ENCODE peak calls at places on chromosomes 1 and 21, in six cellular contexts. Z is osteocyte, I is hepatocyte, U is HFFc6, G is OCI-LY7, J is right atrium auricular region. D is an unnamed sample.

GRCh38 chr1:246364415-246364941 is 142.6 kb downstream of the SMYD3 start:
- DNase-seq in Z (no peak), I (no peak), U (no peak), G (no peak), J (no peak), D (peak; percentile 69)

GRCh38 chr1:53086504-53087070 is 24.6 kb downstream of the PODN start:
- DNase-seq in Z (no peak), I (no peak), U (no peak), G (no peak), J (no peak), D (no peak)

GRCh38 chr1:19036049-19036546 is 79.6 kb upstream of the IFFO2 start:
- DNase-seq in Z (no peak), I (no peak), U (no peak), G (no peak), J (no peak), D (no peak)

GRCh38 chr1:173914366-173914871 is 2.7 kb downstream of the SERPINC1 start:
- DNase-seq in Z (no peak), I (peak; percentile 21), U (peak; percentile 9), G (peak; percentile 67), J (no peak), D (peak; percentile 62)

GRCh38 chr1:83796409-83796808 is 202.5 kb downstream of the TTLL7 start:
- DNase-seq in Z (no peak), I (no peak), U (no peak), G (no peak), J (no peak), D (no peak)

GRCh38 chr1:182248721-182249120 is 142.9 kb downstream of the GLUL start:
- DNase-seq in Z (no peak), I (no peak), U (no peak), G (no peak), J (no peak), D (peak; percentile 46)

GRCh38 chr1:39081266-39082139 is 55.4 kb downstream of the NDUFS5 start:
- DNase-seq in Z (peak; percentile 84), I (peak; percentile 46), U (no peak), G (no peak), J (no peak), D (no peak)

GRCh38 chr1:31750858-31751638 is 13.1 kb downstream of the ADGRB2 start:
- DNase-seq in Z (no peak), I (no peak), U (peak; percentile 65), G (peak; percentile 57), J (no peak), D (peak; percentile 13)

GRCh38 chr1:110610084-110610483 is 3.9 kb upstream of the KCNA2 start:
- DNase-seq in Z (no peak), I (no peak), U (no peak), G (no peak), J (no peak), D (no peak)

GRCh38 chr1:186440584-186440983 is 20.3 kb downstream of the PDC start:
- DNase-seq in Z (no peak), I (no peak), U (no peak), G (no peak), J (no peak), D (no peak)

GRCh38 chr1:39779137-39779536 is 8.0 kb upstream of the OXCT2 start:
- DNase-seq in Z (no peak), I (no peak), U (no peak), G (no peak), J (no peak), D (no peak)

GRCh38 chr1:154812911-154813816 is 56.9 kb downstream of the KCNN3 start:
- DNase-seq in Z (no peak), I (peak; percentile 32), U (peak; percentile 23), G (no peak), J (no peak), D (no peak)

GRCh38 chr1:62336638-62337534 is 17.7 kb upstream of the KANK4 start:
- DNase-seq in Z (no peak), I (no peak), U (no peak), G (no peak), J (no peak), D (no peak)

GRCh38 chr1:109350182-109350581 is 43.4 kb upstream of the MYBPHL start:
- DNase-seq in Z (no peak), I (no peak), U (no peak), G (no peak), J (no peak), D (no peak)

GRCh38 chr1:61914823-61915482 is 172.7 kb downstream of the PATJ start:
- DNase-seq in Z (no peak), I (no peak), U (no peak), G (no peak), J (no peak), D (no peak)

GRCh38 chr1:204711103-204711946 is 25.8 kb upstream of the LRRN2 start:
- DNase-seq in Z (no peak), I (peak; percentile 26), U (no peak), G (no peak), J (no peak), D (no peak)

GRCh38 chr21:45836268-45836655 is 145.3 kb upstream of the COL6A1 start:
- DNase-seq in Z (no peak), I (no peak), U (no peak), G (no peak), J (no peak), D (no peak)

GRCh38 chr1:150869683-150870082 is 6.7 kb downstream of the ARNT start:
- DNase-seq in Z (no peak), I (no peak), U (no peak), G (no peak), J (no peak), D (no peak)
- TF ChIP-seq CTCF in Z (no peak), I (no peak), U (peak; percentile 19), G (no peak), J (no peak), D (no peak)

DNA sequence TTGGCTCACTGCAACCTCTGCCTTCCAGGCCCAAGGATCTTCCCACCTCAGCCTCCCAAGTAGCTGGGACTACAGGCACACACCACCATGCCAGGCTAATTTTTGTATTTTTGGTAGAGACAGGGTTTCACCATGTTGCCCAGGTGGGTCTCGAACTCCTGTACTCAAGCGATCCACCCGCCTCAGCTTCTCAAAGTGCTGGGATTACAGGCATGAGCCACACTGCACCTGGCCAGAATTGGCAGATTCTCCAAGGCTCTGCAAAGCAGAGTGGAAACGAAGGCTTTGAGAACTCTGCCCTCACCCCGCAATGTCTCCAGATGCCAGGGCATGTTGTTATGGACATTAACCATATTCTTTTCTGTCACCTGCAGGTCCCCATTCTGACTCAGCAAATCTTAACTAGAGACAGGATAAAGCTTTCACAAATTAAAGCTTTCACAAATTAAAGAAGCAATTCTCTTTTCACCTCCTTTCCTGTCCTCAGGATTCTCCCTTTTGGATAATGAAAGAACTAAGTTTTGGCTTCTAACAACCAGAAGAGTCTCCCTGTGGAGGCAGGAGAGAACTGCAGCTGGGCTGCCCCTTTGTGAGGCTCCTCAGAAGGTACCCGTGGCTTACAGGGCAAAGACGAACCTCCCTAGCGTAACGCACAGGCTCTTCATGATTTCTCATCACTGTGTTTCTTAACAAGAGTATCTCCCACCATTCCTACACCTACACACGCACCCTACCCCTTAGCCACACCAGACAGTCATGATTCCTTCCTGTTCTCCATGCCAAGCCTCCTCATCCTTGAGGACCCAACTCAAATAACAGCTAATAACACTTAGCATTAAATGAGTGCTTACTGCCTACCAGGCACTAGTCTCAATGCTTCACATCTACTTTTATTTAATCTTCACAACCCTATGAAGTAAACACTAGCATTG is 29.8 kb downstream of the GPA33 start:
- DNase-seq in Z (peak; percentile 53), I (no peak), U (peak; percentile 12), G (peak; percentile 35), J (no peak), D (no peak)
- TF ChIP-seq CTCF in Z (peak; percentile 31), I (no peak), U (peak; percentile 53), G (peak; percentile 60), J (no peak), D (peak; percentile 23)

DNA sequence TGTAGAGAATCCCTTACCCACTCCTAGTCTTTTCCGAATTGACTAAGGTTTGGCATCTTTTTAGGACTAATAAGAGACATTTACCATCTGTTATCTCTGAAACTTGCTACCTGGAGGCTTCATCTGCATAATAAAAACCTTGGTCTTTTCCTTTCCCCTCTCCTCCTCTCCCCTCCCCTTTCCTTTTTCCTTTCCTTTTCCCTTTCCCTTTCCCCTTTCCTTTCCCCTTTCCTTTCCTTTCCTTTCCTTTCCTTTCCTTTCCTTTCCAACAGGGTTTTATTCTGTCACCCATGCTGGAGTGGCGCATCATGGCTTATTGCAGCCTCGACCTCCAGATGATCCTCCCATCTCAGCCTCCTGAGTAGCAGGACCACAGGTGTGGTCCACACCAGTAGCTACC is 195.7 kb downstream of the RYR2 start:
- DNase-seq in Z (no peak), I (no peak), U (no peak), G (no peak), J (no peak), D (no peak)
- TF ChIP-seq CTCF in Z (no peak), I (no peak), U (no peak), G (no peak), J (no peak), D (no peak)

GRCh38 chr1:217048104-217048707 is 325.0 kb upstream of the ESRRG start:
- DNase-seq in Z (no peak), I (no peak), U (no peak), G (peak; percentile 16), J (no peak), D (peak; percentile 37)
- TF ChIP-seq CTCF in Z (no peak), I (peak; percentile 11), U (no peak), G (peak; percentile 59), J (no peak), D (peak; percentile 47)